ENCODE peak calls at places on chromosomes 6 and 20, in six cellular contexts. One of them, this sample, is unnamed.

GRCh38 chr20:61424628-61425420 is 172.8 kb downstream of the CDH4 start:
- DNase-seq in A549: no peak
- DNase-seq in uterus: no peak
- DNase-seq in stomach: no peak
- DNase-seq in kidney: peak
- DNase-seq in CD8-positive, alpha-beta T cell: no peak
- DNase-seq in this sample: no peak

GRCh38 chr6:168418631-168419250 is 22.2 kb upstream of the SMOC2 start:
- DNase-seq in A549: no peak
- DNase-seq in uterus: peak
- DNase-seq in stomach: no peak
- DNase-seq in kidney: no peak
- DNase-seq in CD8-positive, alpha-beta T cell: no peak
- DNase-seq in this sample: no peak

GRCh38 chr20:58850693-58851174 is at the start of gene GNAS-AS1:
- DNase-seq in A549: no peak
- DNase-seq in uterus: peak
- DNase-seq in stomach: peak
- DNase-seq in kidney: peak
- DNase-seq in CD8-positive, alpha-beta T cell: peak
- DNase-seq in this sample: peak

GRCh38 chr20:48338717-48339116 is 489.1 kb downstream of the PREX1 start:
- DNase-seq in A549: no peak
- DNase-seq in uterus: no peak
- DNase-seq in stomach: no peak
- DNase-seq in kidney: no peak
- DNase-seq in CD8-positive, alpha-beta T cell: no peak
- DNase-seq in this sample: no peak

GRCh38 chr20:58515240-58516212 is at the start of gene APCDD1L:
- DNase-seq in A549: no peak
- DNase-seq in uterus: no peak
- DNase-seq in stomach: no peak
- DNase-seq in kidney: no peak
- DNase-seq in CD8-positive, alpha-beta T cell: no peak
- DNase-seq in this sample: no peak

GRCh38 chr20:1171461-1172093 is 13.2 kb downstream of the TMEM74B start:
- DNase-seq in A549: peak
- DNase-seq in uterus: no peak
- DNase-seq in stomach: no peak
- DNase-seq in kidney: no peak
- DNase-seq in CD8-positive, alpha-beta T cell: no peak
- DNase-seq in this sample: no peak

GRCh38 chr6:72740135-72740534 is 118.3 kb downstream of the KCNQ5 start:
- DNase-seq in A549: no peak
- DNase-seq in uterus: no peak
- DNase-seq in stomach: no peak
- DNase-seq in kidney: no peak
- DNase-seq in CD8-positive, alpha-beta T cell: no peak
- DNase-seq in this sample: no peak

GRCh38 chr6:77089776-77090175 is 373.5 kb downstream of the HTR1B start:
- DNase-seq in A549: no peak
- DNase-seq in uterus: no peak
- DNase-seq in stomach: no peak
- DNase-seq in kidney: no peak
- DNase-seq in CD8-positive, alpha-beta T cell: no peak
- DNase-seq in this sample: no peak

GRCh38 chr6:83117802-83118201 is 50.3 kb downstream of the DOP1A start:
- DNase-seq in A549: no peak
- DNase-seq in uterus: no peak
- DNase-seq in stomach: no peak
- DNase-seq in kidney: no peak
- DNase-seq in CD8-positive, alpha-beta T cell: no peak
- DNase-seq in this sample: no peak

GRCh38 chr6:151716446-151717047 is 90.9 kb upstream of the ESR1 start:
- DNase-seq in A549: peak
- DNase-seq in uterus: no peak
- DNase-seq in stomach: no peak
- DNase-seq in kidney: peak
- DNase-seq in CD8-positive, alpha-beta T cell: no peak
- DNase-seq in this sample: no peak

GRCh38 chr20:49447946-49448809 is 34.3 kb downstream of the KCNB1 start:
- DNase-seq in A549: no peak
- DNase-seq in uterus: peak
- DNase-seq in stomach: no peak
- DNase-seq in kidney: no peak
- DNase-seq in CD8-positive, alpha-beta T cell: no peak
- DNase-seq in this sample: no peak

GRCh38 chr20:57117296-57117695 is 149.1 kb downstream of the BMP7 start:
- DNase-seq in A549: no peak
- DNase-seq in uterus: no peak
- DNase-seq in stomach: no peak
- DNase-seq in kidney: no peak
- DNase-seq in CD8-positive, alpha-beta T cell: no peak
- DNase-seq in this sample: no peak

GRCh38 chr20:12575352-12576095 is 433.2 kb upstream of the SPTLC3 start:
- DNase-seq in A549: no peak
- DNase-seq in uterus: peak
- DNase-seq in stomach: peak
- DNase-seq in kidney: peak
- DNase-seq in CD8-positive, alpha-beta T cell: no peak
- DNase-seq in this sample: no peak

GRCh38 chr6:3795836-3796395 is 44.4 kb upstream of the PXDC1 start:
- DNase-seq in A549: no peak
- DNase-seq in uterus: no peak
- DNase-seq in stomach: no peak
- DNase-seq in kidney: no peak
- DNase-seq in CD8-positive, alpha-beta T cell: no peak
- DNase-seq in this sample: peak

GRCh38 chr20:16609066-16609465 is 35.8 kb upstream of the KIF16B start:
- DNase-seq in A549: no peak
- DNase-seq in uterus: no peak
- DNase-seq in stomach: no peak
- DNase-seq in kidney: no peak
- DNase-seq in CD8-positive, alpha-beta T cell: no peak
- DNase-seq in this sample: no peak

GRCh38 chr6:168048724-168049025 is 30.3 kb downstream of the FRMD1 start:
- DNase-seq in A549: no peak
- DNase-seq in uterus: no peak
- DNase-seq in stomach: no peak
- DNase-seq in kidney: no peak
- DNase-seq in CD8-positive, alpha-beta T cell: no peak
- DNase-seq in this sample: no peak

GRCh38 chr6:35842381-35842780 is 37.2 kb downstream of the LHFPL5 start:
- DNase-seq in A549: no peak
- DNase-seq in uterus: no peak
- DNase-seq in stomach: no peak
- DNase-seq in kidney: no peak
- DNase-seq in CD8-positive, alpha-beta T cell: no peak
- DNase-seq in this sample: no peak

GRCh38 chr6:68638225-68638900 is 3.3 kb downstream of the ADGRB3 start:
- DNase-seq in A549: peak
- DNase-seq in uterus: peak
- DNase-seq in stomach: peak
- DNase-seq in kidney: no peak
- DNase-seq in CD8-positive, alpha-beta T cell: no peak
- DNase-seq in this sample: no peak

GRCh38 chr20:23654005-23654404 is 16.2 kb upstream of the CST3 start:
- DNase-seq in A549: no peak
- DNase-seq in uterus: no peak
- DNase-seq in stomach: no peak
- DNase-seq in kidney: no peak
- DNase-seq in CD8-positive, alpha-beta T cell: no peak
- DNase-seq in this sample: no peak

GRCh38 chr20:6976096-6976495 is 208.6 kb downstream of the BMP2 start:
- DNase-seq in A549: no peak
- DNase-seq in uterus: no peak
- DNase-seq in stomach: no peak
- DNase-seq in kidney: no peak
- DNase-seq in CD8-positive, alpha-beta T cell: no peak
- DNase-seq in this sample: no peak

GRCh38 chr6:97176468-97176867 is 106.5 kb downstream of the MMS22L start:
- DNase-seq in A549: no peak
- DNase-seq in uterus: no peak
- DNase-seq in stomach: no peak
- DNase-seq in kidney: no peak
- DNase-seq in CD8-positive, alpha-beta T cell: no peak
- DNase-seq in this sample: no peak

GRCh38 chr20:35104685-35105295 is 12.2 kb upstream of the TRPC4AP start:
- DNase-seq in A549: no peak
- DNase-seq in uterus: no peak
- DNase-seq in stomach: no peak
- DNase-seq in kidney: no peak
- DNase-seq in CD8-positive, alpha-beta T cell: no peak
- DNase-seq in this sample: no peak

GRCh38 chr6:116764961-116765841 is at the start of gene FAM162B:
- DNase-seq in A549: peak
- DNase-seq in uterus: peak
- DNase-seq in stomach: no peak
- DNase-seq in kidney: peak
- DNase-seq in CD8-positive, alpha-beta T cell: no peak
- DNase-seq in this sample: no peak

GRCh38 chr6:110682460-110682853 is 132.8 kb downstream of the CDK19 start:
- DNase-seq in A549: peak
- DNase-seq in uterus: no peak
- DNase-seq in stomach: peak
- DNase-seq in kidney: no peak
- DNase-seq in CD8-positive, alpha-beta T cell: peak
- DNase-seq in this sample: no peak

GRCh38 chr20:49276201-49276894 is 1.5 kb downstream of the ZNFX1 start:
- DNase-seq in A549: no peak
- DNase-seq in uterus: no peak
- DNase-seq in stomach: no peak
- DNase-seq in kidney: no peak
- DNase-seq in CD8-positive, alpha-beta T cell: peak
- DNase-seq in this sample: no peak

GRCh38 chr20:51354769-51355319 is 187.7 kb downstream of the NFATC2 start:
- DNase-seq in A549: peak
- DNase-seq in uterus: no peak
- DNase-seq in stomach: no peak
- DNase-seq in kidney: peak
- DNase-seq in CD8-positive, alpha-beta T cell: no peak
- DNase-seq in this sample: no peak

GRCh38 chr6:166707045-166707444 is 80.0 kb upstream of the RPS6KA2 start:
- DNase-seq in A549: peak
- DNase-seq in uterus: no peak
- DNase-seq in stomach: peak
- DNase-seq in kidney: no peak
- DNase-seq in CD8-positive, alpha-beta T cell: no peak
- DNase-seq in this sample: peak

GRCh38 chr20:19673575-19673974 is 84.5 kb upstream of the RIN2 start:
- DNase-seq in A549: no peak
- DNase-seq in uterus: no peak
- DNase-seq in stomach: no peak
- DNase-seq in kidney: no peak
- DNase-seq in CD8-positive, alpha-beta T cell: no peak
- DNase-seq in this sample: no peak

GRCh38 chr6:106694343-106694742 is 65.0 kb downstream of the QRSL1 start:
- DNase-seq in A549: no peak
- DNase-seq in uterus: no peak
- DNase-seq in stomach: peak
- DNase-seq in kidney: no peak
- DNase-seq in CD8-positive, alpha-beta T cell: no peak
- DNase-seq in this sample: no peak

DNA sequence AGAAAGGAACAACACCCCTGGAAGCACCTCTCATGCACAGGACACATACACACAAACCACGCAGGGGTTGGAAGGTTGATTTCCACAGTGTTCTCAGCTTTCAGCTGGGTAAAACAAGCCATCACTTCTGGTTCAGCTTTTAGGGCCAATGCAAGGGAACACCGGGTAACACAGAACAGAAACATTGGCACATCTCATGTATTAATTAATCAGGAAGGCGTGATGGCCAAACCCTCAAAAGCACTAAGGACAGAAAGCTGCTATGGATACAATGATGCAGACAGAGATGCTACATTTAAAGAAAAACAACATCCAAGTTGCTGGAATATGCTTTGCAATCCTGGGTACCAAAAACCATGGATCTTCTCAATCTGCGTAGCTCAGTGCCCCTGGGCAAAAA is 104.3 kb upstream of the BEND6 start:
- DNase-seq in A549: no peak
- DNase-seq in uterus: no peak
- DNase-seq in stomach: no peak
- DNase-seq in kidney: no peak
- DNase-seq in CD8-positive, alpha-beta T cell: no peak
- DNase-seq in this sample: no peak
- H3K27ac ChIP-seq in A549: peak
- H3K27ac ChIP-seq in uterus: no peak
- H3K27ac ChIP-seq in stomach: peak
- H3K27ac ChIP-seq in kidney: no peak
- H3K27ac ChIP-seq in CD8-positive, alpha-beta T cell: no peak
- H3K27ac ChIP-seq in this sample: peak

GRCh38 chr20:33673115-33673410 is 1.2 kb downstream of the NECAB3 start:
- DNase-seq in A549: no peak
- DNase-seq in uterus: no peak
- DNase-seq in stomach: no peak
- DNase-seq in kidney: peak
- DNase-seq in CD8-positive, alpha-beta T cell: no peak
- DNase-seq in this sample: no peak
- H3K27ac ChIP-seq in A549: peak
- H3K27ac ChIP-seq in uterus: peak
- H3K27ac ChIP-seq in stomach: peak
- H3K27ac ChIP-seq in kidney: no peak
- H3K27ac ChIP-seq in CD8-positive, alpha-beta T cell: no peak
- H3K27ac ChIP-seq in this sample: peak

GRCh38 chr20:32581839-32582658 is 3.1 kb downstream of the NOL4L start:
- DNase-seq in A549: no peak
- DNase-seq in uterus: no peak
- DNase-seq in stomach: no peak
- DNase-seq in kidney: peak
- DNase-seq in CD8-positive, alpha-beta T cell: no peak
- DNase-seq in this sample: no peak

GRCh38 chr20:32580970-32581838 is 3.9 kb downstream of the NOL4L start:
- DNase-seq in A549: no peak
- DNase-seq in uterus: no peak
- DNase-seq in stomach: no peak
- DNase-seq in kidney: peak
- DNase-seq in CD8-positive, alpha-beta T cell: no peak
- DNase-seq in this sample: no peak

GRCh38 chr20:32578840-32579239 is 6.3 kb downstream of the NOL4L start:
- DNase-seq in A549: no peak
- DNase-seq in uterus: no peak
- DNase-seq in stomach: no peak
- DNase-seq in kidney: peak
- DNase-seq in CD8-positive, alpha-beta T cell: no peak
- DNase-seq in this sample: no peak

GRCh38 chr20:32580194-32580593 is 4.9 kb downstream of the NOL4L start:
- DNase-seq in A549: no peak
- DNase-seq in uterus: no peak
- DNase-seq in stomach: no peak
- DNase-seq in kidney: no peak
- DNase-seq in CD8-positive, alpha-beta T cell: no peak
- DNase-seq in this sample: no peak

GRCh38 chr20:32580608-32580969 is 4.5 kb downstream of the NOL4L start:
- DNase-seq in A549: no peak
- DNase-seq in uterus: no peak
- DNase-seq in stomach: no peak
- DNase-seq in kidney: no peak
- DNase-seq in CD8-positive, alpha-beta T cell: no peak
- DNase-seq in this sample: no peak
- H3K27ac ChIP-seq in A549: no peak
- H3K27ac ChIP-seq in uterus: no peak
- H3K27ac ChIP-seq in stomach: peak
- H3K27ac ChIP-seq in kidney: no peak
- H3K27ac ChIP-seq in CD8-positive, alpha-beta T cell: peak
- H3K27ac ChIP-seq in this sample: no peak

GRCh38 chr20:36441027-36441414 is 100.3 kb upstream of the MYL9 start:
- DNase-seq in A549: no peak
- DNase-seq in uterus: no peak
- DNase-seq in stomach: no peak
- DNase-seq in kidney: no peak
- DNase-seq in CD8-positive, alpha-beta T cell: no peak
- DNase-seq in this sample: no peak
- H3K27ac ChIP-seq in A549: no peak
- H3K27ac ChIP-seq in uterus: no peak
- H3K27ac ChIP-seq in stomach: no peak
- H3K27ac ChIP-seq in kidney: no peak
- H3K27ac ChIP-seq in CD8-positive, alpha-beta T cell: no peak
- H3K27ac ChIP-seq in this sample: no peak

This sample was measured in caudate nucleus.